ENCODE peak calls at places on chromosomes 11 and 22, in four cellular contexts. One of them, this sample, is unnamed.

GRCh38 chr11:89922195-89922660 is at the start of gene TRIM49D1:
- DNase-seq in AG09309: no peak
- DNase-seq in left ventricle myocardium inferior: no peak
- DNase-seq in heart right ventricle: no peak
- DNase-seq in this sample: no peak

GRCh38 chr22:41976961-41977566 is 7.8 kb downstream of the SEPTIN3 start:
- DNase-seq in heart right ventricle: no peak
- DNase-seq in left ventricle myocardium inferior: no peak
- DNase-seq in AG09309: no peak
- DNase-seq in this sample: peak

GRCh38 chr11:122717264-122717867 is 61.8 kb downstream of the UBASH3B start:
- DNase-seq in heart right ventricle: no peak
- DNase-seq in AG09309: no peak
- DNase-seq in left ventricle myocardium inferior: no peak
- DNase-seq in this sample: no peak

GRCh38 chr22:30270841-30271240 is 4.2 kb upstream of the OSM start:
- DNase-seq in AG09309: no peak
- DNase-seq in heart right ventricle: peak
- DNase-seq in left ventricle myocardium inferior: peak
- DNase-seq in this sample: no peak

GRCh38 chr11:66328307-66329144 is 7.7 kb downstream of the RIN1 start:
- DNase-seq in heart right ventricle: peak
- DNase-seq in AG09309: no peak
- DNase-seq in left ventricle myocardium inferior: peak
- DNase-seq in this sample: peak

GRCh38 chr22:44444341-44445306 is 53.4 kb downstream of the RTL6 start:
- DNase-seq in AG09309: no peak
- DNase-seq in left ventricle myocardium inferior: no peak
- DNase-seq in heart right ventricle: no peak
- DNase-seq in this sample: no peak

GRCh38 chr11:68688881-68689280 is 4.5 kb downstream of the GAL start:
- DNase-seq in left ventricle myocardium inferior: no peak
- DNase-seq in AG09309: no peak
- DNase-seq in heart right ventricle: no peak
- DNase-seq in this sample: no peak

GRCh38 chr11:32259641-32260081 is 168.8 kb downstream of the RCN1 start:
- DNase-seq in left ventricle myocardium inferior: no peak
- DNase-seq in heart right ventricle: no peak
- DNase-seq in AG09309: no peak
- DNase-seq in this sample: no peak

GRCh38 chr11:131666617-131667016 is 296.2 kb downstream of the NTM start:
- DNase-seq in heart right ventricle: no peak
- DNase-seq in AG09309: peak
- DNase-seq in left ventricle myocardium inferior: no peak
- DNase-seq in this sample: no peak

GRCh38 chr11:133901999-133902398 is 54.8 kb downstream of the IGSF9B start:
- DNase-seq in left ventricle myocardium inferior: no peak
- DNase-seq in AG09309: no peak
- DNase-seq in heart right ventricle: no peak
- DNase-seq in this sample: no peak

GRCh38 chr11:58446294-58446693 is 4.3 kb upstream of the OR5B12 start:
- DNase-seq in heart right ventricle: no peak
- DNase-seq in AG09309: no peak
- DNase-seq in left ventricle myocardium inferior: no peak
- DNase-seq in this sample: no peak

GRCh38 chr11:120877746-120878365 is 146.0 kb upstream of the TBCEL start:
- DNase-seq in left ventricle myocardium inferior: no peak
- DNase-seq in heart right ventricle: no peak
- DNase-seq in AG09309: no peak
- DNase-seq in this sample: no peak

GRCh38 chr11:119583585-119583984 is 145.4 kb downstream of the NECTIN1 start:
- DNase-seq in AG09309: no peak
- DNase-seq in left ventricle myocardium inferior: no peak
- DNase-seq in heart right ventricle: no peak
- DNase-seq in this sample: no peak

GRCh38 chr11:73188301-73188700 is 29.8 kb upstream of the P2RY2 start:
- DNase-seq in left ventricle myocardium inferior: peak
- DNase-seq in AG09309: no peak
- DNase-seq in heart right ventricle: peak
- DNase-seq in this sample: no peak